ENCODE peak calls at places on chromosomes 11 and 22, in six cellular contexts. V, O, J, B, K and L are unnamed samples. For H3K27me3, the result is how much of the 10 kb centered on the place peaks cover.

GRCh38 chr11:10858505-10859360 is 880 bp upstream of the ZBED5 start:
- DNase-seq in J (no peak), B (no peak), V (peak), O (peak), K (peak), L (no peak)

GRCh38 chr11:128453444-128454336 is 133.7 kb downstream of the ETS1 start:
- DNase-seq in J (no peak), O (no peak), K (peak), V (peak), B (no peak), L (no peak)

GRCh38 chr22:32897400-32897799 is 95.9 kb downstream of the TIMP3 start:
- DNase-seq in J (no peak), V (no peak), K (peak), O (no peak), B (no peak), L (no peak)

GRCh38 chr11:68012843-68013610 is 2.9 kb downstream of the ALDH3B1 start:
- DNase-seq in J (no peak), O (no peak), B (peak), K (no peak), V (no peak), L (no peak)

GRCh38 chr11:64000740-64001514 is 14.7 kb downstream of the OTUB1 start:
- DNase-seq in O (no peak), B (no peak), J (no peak), K (no peak), V (no peak), L (no peak)

GRCh38 chr11:11347583-11347982 is 5.5 kb downstream of the CSNK2A3 start:
- DNase-seq in J (no peak), V (peak), B (no peak), O (no peak), K (no peak), L (no peak)

GRCh38 chr11:46553746-46554204 is 40.0 kb downstream of the AMBRA1 start:
- DNase-seq in O (no peak), V (no peak), B (peak), J (no peak), K (no peak), L (no peak)

GRCh38 chr22:48485144-48486135 is 1342.2 kb downstream of the BRD1 start:
- DNase-seq in B (no peak), O (no peak), V (no peak), K (no peak), J (no peak), L (no peak)

GRCh38 chr11:121105063-121105480 is 4.0 kb downstream of the TECTA start:
- DNase-seq in J (no peak), B (no peak), V (peak), K (no peak), O (no peak), L (no peak)

GRCh38 chr22:43236401-43237166 is 49.6 kb upstream of the TTLL12 start:
- DNase-seq in J (no peak), O (no peak), K (no peak), V (no peak), B (no peak), L (no peak)

GRCh38 chr11:64224151-64224890 is 1.7 kb downstream of the TRPT1 start:
- DNase-seq in K (no peak), O (no peak), J (no peak), B (no peak), V (no peak), L (no peak)

GRCh38 chr11:125401235-125401634 is 94.8 kb downstream of the FEZ1 start:
- DNase-seq in K (no peak), O (no peak), B (no peak), J (no peak), V (no peak), L (no peak)

GRCh38 chr11:77142091-77142975 is 14.3 kb downstream of the MYO7A start:
- DNase-seq in J (no peak), O (peak), B (no peak), V (no peak), K (peak), L (no peak)

GRCh38 chr22:37284807-37285355 is 2.6 kb downstream of the CYTH4 start:
- DNase-seq in B (no peak), K (peak), O (no peak), J (peak), V (peak), L (no peak)
- H3K4me3 ChIP-seq in B (no peak), K (no peak), O (no peak), J (peak), V (peak), L (no peak)

GRCh38 chr22:26418620-26419019 is 10.4 kb upstream of the ASPHD2 start:
- DNase-seq in V (no peak), B (no peak), K (no peak), J (no peak), O (no peak), L (no peak)
- H3K27me3 ChIP-seq in V (under half), B (under half), K (under half), J (under half), O (under half), L (under half)

GRCh38 chr11:15119352-15119751 is 4.6 kb downstream of the INSC start:
- DNase-seq in B (no peak), O (no peak), K (no peak), J (no peak), V (no peak), L (no peak)
- H3K4me3 ChIP-seq in B (no peak), O (no peak), K (no peak), J (no peak), V (no peak), L (no peak)

GRCh38 chr11:132427611-132428010 is 1057.2 kb downstream of the NTM start:
- DNase-seq in K (no peak), O (no peak), V (no peak), J (no peak), B (no peak), L (no peak)

GRCh38 chr11:132423266-132423665 is 1052.9 kb downstream of the NTM start:
- DNase-seq in O (no peak), K (no peak), B (no peak), V (no peak), J (no peak), L (no peak)

GRCh38 chr11:132422725-132423124 is 1052.3 kb downstream of the NTM start:
- DNase-seq in K (no peak), J (no peak), B (no peak), V (no peak), O (no peak), L (no peak)

GRCh38 chr11:132429685-132430084 is 1059.3 kb downstream of the NTM start:
- DNase-seq in J (no peak), K (no peak), B (no peak), V (no peak), O (no peak), L (no peak)

DNA sequence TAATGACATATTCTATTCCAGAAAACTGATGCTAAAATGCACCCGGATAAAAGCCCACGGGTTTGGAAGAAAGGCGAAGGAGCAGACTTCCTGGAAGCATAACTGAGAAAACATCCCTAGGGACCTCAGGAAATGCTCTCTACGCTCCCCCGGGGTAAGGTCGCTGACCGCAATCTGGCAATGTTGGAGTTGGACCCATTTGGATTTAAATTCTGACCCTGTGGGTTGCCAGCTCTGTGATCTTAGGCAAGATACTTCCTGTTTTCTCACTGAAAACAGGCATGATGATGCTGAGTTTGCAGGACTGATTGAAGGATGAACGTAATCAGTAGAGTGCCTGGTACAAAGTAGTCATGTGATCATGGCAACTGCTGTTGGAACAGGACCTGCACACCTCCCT is 1054.0 kb downstream of the NTM start:
- DNase-seq in B (no peak), J (no peak), K (no peak), O (no peak), V (no peak), L (no peak)
- H3K27me3 ChIP-seq in B (under half), J (under half), K (under half), O (under half), V (under half), L (under half)

GRCh38 chr11:9090488-9091043 is 833 bp downstream of the SCUBE2 start:
- DNase-seq in V (no peak), O (peak), K (peak), B (no peak), J (no peak), L (no peak)
- H3K4me3 ChIP-seq in V (peak), O (peak), K (no peak), B (no peak), J (peak), L (peak)

GRCh38 chr22:31107206-31108118 is at the start of gene SELENOM:
- DNase-seq in K (peak), B (peak), J (peak), V (peak), O (peak), L (no peak)

GRCh38 chr22:31106651-31107205 is 640 bp downstream of the SELENOM start:
- DNase-seq in K (no peak), J (no peak), O (no peak), V (peak), B (no peak), L (no peak)

GRCh38 chr22:31105282-31105929 is 2.0 kb downstream of the SELENOM start:
- DNase-seq in B (no peak), V (no peak), O (no peak), J (no peak), K (no peak), L (no peak)

GRCh38 chr22:31104869-31105268 is 2.5 kb downstream of the SELENOM start:
- DNase-seq in V (no peak), B (no peak), O (no peak), J (no peak), K (no peak), L (no peak)

DNA sequence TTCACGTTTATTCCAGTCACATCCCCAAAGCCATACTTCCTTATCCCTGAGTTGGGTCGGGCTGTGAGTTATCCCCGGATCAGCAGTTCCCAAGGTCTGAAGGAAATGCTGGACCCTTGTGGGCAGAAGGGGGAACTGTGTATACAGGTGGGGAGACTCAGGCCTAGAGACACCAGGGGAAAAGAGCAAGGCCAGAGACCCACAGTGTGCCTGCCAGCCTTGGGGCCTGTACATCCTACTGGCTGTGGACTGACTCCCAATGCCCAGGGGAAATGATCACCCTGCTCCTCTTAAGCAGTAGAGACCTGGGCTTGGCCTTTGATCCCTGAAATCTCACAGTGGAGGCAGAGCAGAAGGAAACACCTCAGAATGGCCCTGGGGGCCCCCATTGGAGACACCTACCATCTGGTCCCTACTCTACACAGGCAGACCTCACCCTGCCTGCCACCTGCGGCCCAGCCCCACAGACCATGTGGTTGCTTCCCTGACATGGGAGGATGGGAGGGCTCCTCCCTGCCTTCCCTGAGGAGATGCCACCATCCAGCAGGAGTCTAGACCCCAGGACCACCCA is 1.3 kb downstream of the SELENOM start:
- DNase-seq in O (no peak), J (no peak), V (peak), B (no peak), K (no peak), L (no peak)
- H3K27me3 ChIP-seq in O (under half), J (under half), V (under half), B (under half), K (under half), L (under half)

DNA sequence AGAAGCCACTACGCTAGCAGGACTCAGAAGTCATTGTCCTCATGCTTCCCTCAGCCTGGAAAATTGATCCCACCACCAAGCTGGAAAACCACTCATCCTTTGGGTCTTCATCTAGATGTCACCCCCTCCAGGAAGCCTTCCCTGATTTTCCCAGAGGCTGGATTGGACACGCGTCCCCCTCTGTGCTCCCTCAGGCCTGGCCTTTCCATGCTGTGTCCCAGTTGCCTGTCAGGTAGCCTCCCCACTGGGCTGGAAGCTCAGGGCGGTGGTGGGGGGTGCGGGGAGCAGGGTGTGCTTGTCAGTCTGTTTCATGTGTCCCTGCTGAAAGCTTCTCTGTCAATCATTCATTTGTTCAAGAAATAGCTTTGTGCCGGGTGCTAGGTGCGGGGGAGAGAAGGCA is 12.2 kb upstream of the CD5 start:
- DNase-seq in O (no peak), K (no peak), V (no peak), J (no peak), B (no peak), L (no peak)
- H3K4me3 ChIP-seq in O (no peak), K (no peak), V (no peak), J (no peak), B (no peak), L (no peak)

GRCh38 chr11:129613076-129613475 is 202.6 kb upstream of the TMEM45B start:
- DNase-seq in J (no peak), K (no peak), V (no peak), O (no peak), B (no peak), L (no peak)

GRCh38 chr11:129611661-129612566 is 203.7 kb upstream of the TMEM45B start:
- DNase-seq in B (no peak), O (no peak), V (no peak), J (no peak), K (peak), L (no peak)

GRCh38 chr11:129610545-129610944 is 205.1 kb upstream of the TMEM45B start:
- DNase-seq in B (no peak), V (no peak), J (no peak), K (no peak), O (no peak), L (no peak)

GRCh38 chr11:129618046-129618569 is 197.5 kb upstream of the TMEM45B start:
- DNase-seq in J (no peak), O (no peak), K (no peak), V (no peak), B (no peak), L (no peak)

GRCh38 chr11:129614256-129614944 is 201.2 kb upstream of the TMEM45B start:
- DNase-seq in J (no peak), V (no peak), K (no peak), B (no peak), O (no peak), L (no peak)
- H3K27me3 ChIP-seq in J (under half), V (under half), K (under half), B (under half), O (under half), L (under half)

DNA sequence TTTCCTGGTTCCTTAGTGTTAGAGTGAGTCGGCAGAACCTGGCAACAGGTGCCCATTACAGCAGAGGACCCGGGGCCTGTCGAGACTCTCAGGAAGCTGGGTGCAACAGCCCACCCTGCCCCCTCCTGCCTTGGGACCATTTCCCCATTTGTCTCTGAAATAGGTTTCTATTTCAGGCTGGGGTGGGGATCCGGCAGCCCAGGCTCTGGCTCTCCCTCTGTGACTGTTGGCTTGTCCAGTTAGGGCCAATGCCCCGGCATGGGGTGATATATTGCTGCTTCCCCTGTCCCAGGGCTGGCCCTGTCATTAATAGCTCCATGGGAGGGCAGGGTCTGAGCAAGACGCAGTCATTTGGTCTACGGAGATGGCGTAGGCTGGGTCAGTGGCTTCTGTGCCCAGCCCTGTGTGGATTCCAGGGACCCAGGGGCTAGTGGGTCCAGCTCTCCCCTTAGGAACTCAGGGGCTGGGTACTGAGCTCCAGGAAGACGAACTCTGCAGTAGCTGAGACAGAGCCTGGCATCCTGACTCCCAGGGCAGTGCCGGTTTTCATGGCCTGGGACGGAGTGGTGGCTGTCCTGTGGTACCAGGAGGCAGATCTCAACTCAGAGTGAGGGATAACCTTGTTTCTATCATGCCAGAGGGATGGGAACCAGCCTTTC is 2.7 kb downstream of the P2RY6 start:
- DNase-seq in O (no peak), K (no peak), J (no peak), B (no peak), V (no peak), L (no peak)
- H3K4me3 ChIP-seq in O (no peak), K (no peak), J (no peak), B (no peak), V (no peak), L (no peak)

DNA sequence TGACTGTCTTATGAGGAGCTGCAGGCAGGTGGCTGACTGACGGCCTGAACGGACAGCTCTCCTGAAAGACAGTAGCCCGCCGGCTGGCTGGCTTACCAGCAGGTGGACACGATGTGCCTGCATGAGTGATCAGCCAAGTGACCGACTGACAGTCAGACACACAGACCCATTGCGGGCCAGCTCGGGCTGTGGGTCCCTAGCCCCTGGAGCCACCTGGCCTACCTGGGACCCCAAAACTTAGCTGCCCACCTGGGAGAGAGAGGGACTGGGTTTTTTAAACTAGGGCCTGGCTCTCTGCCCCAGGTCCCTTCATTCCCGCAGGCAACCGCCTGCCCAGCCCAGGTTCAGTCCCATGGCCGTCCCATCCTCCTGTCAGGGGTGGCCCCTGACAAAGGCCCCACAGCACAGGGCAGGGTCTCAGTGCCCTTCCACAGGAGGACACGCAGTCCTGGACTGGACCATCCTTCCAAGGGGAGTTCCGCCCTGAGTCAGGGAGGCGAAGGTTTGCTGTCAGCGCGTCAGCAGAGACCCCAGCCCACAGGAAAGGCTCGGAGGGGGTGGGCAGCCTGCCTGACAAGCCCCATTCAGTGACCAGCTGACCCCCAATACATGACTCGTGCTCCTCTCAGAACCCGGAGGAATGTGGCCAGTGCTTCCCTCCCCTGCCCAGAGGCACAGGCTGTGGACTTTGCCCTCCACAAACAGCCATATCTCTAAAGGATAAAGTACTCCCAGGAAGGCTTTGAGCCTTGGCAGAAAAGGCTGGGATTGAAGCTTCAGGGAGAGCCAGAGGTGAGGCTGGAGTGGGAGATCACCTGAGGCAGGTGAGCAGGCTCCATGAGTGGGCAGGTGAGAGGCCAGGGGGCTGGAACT is 8.4 kb downstream of the SLCO2B1 start:
- DNase-seq in O (no peak), K (peak), B (no peak), J (no peak), V (peak), L (no peak)
- H3K27me3 ChIP-seq in O (under half), K (under half), B (under half), J (under half), V (under half), L (under half)